ENCODE peak calls at places on chromosome 20, in six cellular contexts. O, R, T, K, Y and V are unnamed samples.

GRCh38 chr20:23634985-23635767 is 2.6 kb downstream of the CST3 start:
- DNase-seq in O (no peak), R (no peak), T (peak; percentile 69), K (no peak), Y (no peak), V (no peak)

GRCh38 chr20:39878321-39878720 is 810.7 kb downstream of the MAFB start:
- DNase-seq in O (no peak), R (no peak), T (no peak), K (no peak), Y (no peak), V (no peak)

GRCh38 chr20:37711001-37711400 is 17.2 kb downstream of the CTNNBL1 start:
- DNase-seq in O (no peak), R (no peak), T (no peak), K (no peak), Y (no peak), V (no peak)

GRCh38 chr20:19867074-19867473 is 109.0 kb downstream of the RIN2 start:
- DNase-seq in O (no peak), R (peak; percentile 87), T (no peak), K (no peak), Y (no peak), V (no peak)

GRCh38 chr20:25220021-25220730 is 24.7 kb downstream of the ENTPD6 start:
- DNase-seq in O (no peak), R (no peak), T (no peak), K (peak; percentile 61), Y (no peak), V (no peak)

GRCh38 chr20:21182832-21183563 is 57.1 kb downstream of the KIZ start:
- DNase-seq in O (no peak), R (peak; percentile 88), T (no peak), K (no peak), Y (peak; percentile 22), V (no peak)

GRCh38 chr20:37627060-37627766 is 66.6 kb upstream of the CTNNBL1 start:
- DNase-seq in O (peak; percentile 61), R (peak; percentile 64), T (peak; percentile 31), K (peak; percentile 79), Y (no peak), V (no peak)

GRCh38 chr20:10239954-10240353 is 21.3 kb downstream of the SNAP25 start:
- DNase-seq in O (peak; percentile 58), R (peak; percentile 58), T (no peak), K (no peak), Y (peak; percentile 27), V (peak; percentile 42)

GRCh38 chr20:34863421-34863965 is 9.2 kb downstream of the GGT7 start:
- DNase-seq in O (no peak), R (no peak), T (no peak), K (peak; percentile 57), Y (no peak), V (no peak)

GRCh38 chr20:57180954-57181353 is 85.5 kb downstream of the BMP7 start:
- DNase-seq in O (no peak), R (no peak), T (no peak), K (peak; percentile 55), Y (no peak), V (no peak)

GRCh38 chr20:9989066-9989724 is 45.6 kb upstream of the ANKEF1 start:
- DNase-seq in O (no peak), R (peak; percentile 92), T (no peak), K (no peak), Y (no peak), V (no peak)

GRCh38 chr20:23445596-23446217 is 6.2 kb downstream of the CSTL1 start:
- DNase-seq in O (peak; percentile 55), R (peak; percentile 67), T (no peak), K (no peak), Y (no peak), V (no peak)

GRCh38 chr20:7622399-7622961 is 317.8 kb downstream of the HAO1 start:
- DNase-seq in O (no peak), R (no peak), T (no peak), K (no peak), Y (no peak), V (no peak)

GRCh38 chr20:62542862-62543261 is 67.1 kb upstream of the GATA5 start:
- DNase-seq in O (no peak), R (no peak), T (no peak), K (no peak), Y (no peak), V (no peak)
- H3K4me1 ChIP-seq in O (peaks cover 38% of the 10 kb centered on the region), R (no peaks in the 10 kb centered on the region), T (peaks cover 27% of the 10 kb centered on the region), K (no peaks in the 10 kb centered on the region), Y (peaks cover 7% of the 10 kb centered on the region), V (no peaks in the 10 kb centered on the region)

DNA sequence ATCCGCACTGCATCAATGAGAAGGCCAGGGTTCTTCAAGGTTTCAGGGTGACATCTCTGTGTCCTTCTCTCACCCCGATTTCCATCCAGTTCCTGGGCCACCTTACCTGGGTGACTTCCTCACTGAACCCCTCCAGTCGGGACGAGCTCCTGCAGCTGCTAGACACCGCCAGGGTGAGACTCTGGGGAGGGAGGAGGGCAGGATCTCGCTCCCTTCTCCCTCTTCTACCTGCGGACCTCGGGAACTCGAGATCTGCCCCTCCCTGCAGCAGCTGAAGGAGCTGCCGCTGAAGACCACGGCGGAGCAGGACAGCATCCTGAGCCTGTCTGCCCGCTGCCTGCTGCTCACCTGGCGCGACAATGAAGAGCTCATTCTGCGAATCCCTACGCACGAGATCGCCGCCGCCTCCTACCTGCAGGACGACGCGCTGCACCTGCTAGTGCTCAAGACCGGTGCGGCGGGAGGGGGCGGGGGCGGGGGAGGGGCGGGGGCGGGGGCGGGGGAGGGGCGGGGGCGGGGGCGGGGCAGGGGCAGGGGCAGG is 7.5 kb downstream of the CCM2L start:
- DNase-seq in O (peak; percentile 69), R (no peak), T (no peak), K (peak; percentile 100), Y (peak; percentile 54), V (peak; percentile 75)
- TF ChIP-seq CTCF in O (peak; percentile 73), R (no peak), T (no peak), K (no peak), Y (no peak), V (no peak)

DNA sequence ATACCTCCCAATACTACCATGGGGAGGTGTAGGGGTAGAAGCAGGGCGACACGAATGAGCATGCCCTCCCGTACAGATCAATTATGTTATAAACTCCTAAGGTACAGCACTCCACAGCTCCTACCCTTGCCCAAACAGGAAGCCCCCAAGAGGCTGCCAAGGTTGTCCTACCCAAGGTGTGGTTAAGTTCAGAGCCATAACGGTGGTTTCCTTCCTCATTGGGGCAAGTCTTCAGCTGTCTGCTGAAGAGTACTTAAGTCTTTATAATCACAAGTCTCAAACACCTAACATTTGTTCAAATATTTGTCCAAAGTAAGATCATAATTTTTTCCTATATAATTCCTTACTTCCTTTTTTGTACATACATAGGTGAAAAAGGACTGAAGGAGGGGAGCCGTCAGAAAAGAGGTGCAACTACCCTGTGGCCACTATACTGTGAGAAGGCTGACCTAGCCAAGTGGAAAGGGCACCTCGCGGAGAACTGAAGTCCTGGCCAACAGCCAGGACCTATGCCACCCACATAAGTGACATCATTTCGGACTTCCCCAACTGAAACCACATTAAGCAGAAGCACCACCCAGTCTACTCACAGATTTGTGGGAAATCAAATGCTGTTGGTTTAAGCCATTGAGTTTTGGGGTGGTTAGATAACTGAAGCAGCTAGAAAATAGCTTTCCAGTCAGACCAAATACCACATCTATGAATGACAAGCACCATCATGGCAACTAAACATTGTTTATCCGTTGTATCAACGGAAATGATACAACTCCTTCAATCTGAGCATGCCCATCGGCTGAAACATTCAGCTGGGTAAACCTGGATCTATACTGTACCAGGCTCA is 2.9 kb upstream of the RAB22A start:
- DNase-seq in O (peak; percentile 37), R (no peak), T (no peak), K (no peak), Y (peak; percentile 46), V (peak; percentile 66)
- H3K4me3 ChIP-seq in O (no peak overlapping the region), R (no peak overlapping the region), T (no peak overlapping the region), K (no peak overlapping the region), Y (no peak overlapping the region), V (no peak overlapping the region)

GRCh38 chr20:43725666-43726065 is 1.1 kb downstream of the GTSF1L start:
- DNase-seq in O (no peak), R (peak; percentile 47), T (no peak), K (no peak), Y (no peak), V (no peak)
- H3K4me1 ChIP-seq in O (peaks cover 52% of the 10 kb centered on the region), R (peaks cover 3% of the 10 kb centered on the region), T (no peaks in the 10 kb centered on the region), K (no peaks in the 10 kb centered on the region), Y (no peaks in the 10 kb centered on the region), V (peaks cover 4% of the 10 kb centered on the region)

DNA sequence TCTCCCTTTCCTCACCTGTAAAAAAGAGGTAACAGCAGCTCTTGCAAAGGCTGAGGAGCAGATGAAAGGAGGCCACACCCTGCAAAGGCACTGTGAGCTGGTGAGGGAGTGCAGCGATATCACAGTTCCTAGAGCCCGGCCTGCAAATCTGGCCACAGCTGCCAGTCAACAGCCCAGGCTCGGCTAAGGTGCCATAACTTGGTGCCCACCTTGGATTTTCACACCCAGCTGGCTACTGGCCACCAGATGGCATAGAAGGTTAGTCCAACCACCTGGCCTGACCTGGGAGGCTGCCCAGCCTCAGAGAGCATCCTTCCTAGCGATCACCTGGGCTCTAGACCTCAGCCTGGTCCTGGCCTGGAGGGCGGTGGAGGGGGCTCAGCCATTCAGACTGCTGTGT is 46.8 kb downstream of the KCNB1 start:
- DNase-seq in O (no peak), R (no peak), T (no peak), K (no peak), Y (no peak), V (no peak)
- TF ChIP-seq CTCF in O (peak; percentile 67), R (no peak), T (no peak), K (peak; percentile 15), Y (no peak), V (no peak)

DNA sequence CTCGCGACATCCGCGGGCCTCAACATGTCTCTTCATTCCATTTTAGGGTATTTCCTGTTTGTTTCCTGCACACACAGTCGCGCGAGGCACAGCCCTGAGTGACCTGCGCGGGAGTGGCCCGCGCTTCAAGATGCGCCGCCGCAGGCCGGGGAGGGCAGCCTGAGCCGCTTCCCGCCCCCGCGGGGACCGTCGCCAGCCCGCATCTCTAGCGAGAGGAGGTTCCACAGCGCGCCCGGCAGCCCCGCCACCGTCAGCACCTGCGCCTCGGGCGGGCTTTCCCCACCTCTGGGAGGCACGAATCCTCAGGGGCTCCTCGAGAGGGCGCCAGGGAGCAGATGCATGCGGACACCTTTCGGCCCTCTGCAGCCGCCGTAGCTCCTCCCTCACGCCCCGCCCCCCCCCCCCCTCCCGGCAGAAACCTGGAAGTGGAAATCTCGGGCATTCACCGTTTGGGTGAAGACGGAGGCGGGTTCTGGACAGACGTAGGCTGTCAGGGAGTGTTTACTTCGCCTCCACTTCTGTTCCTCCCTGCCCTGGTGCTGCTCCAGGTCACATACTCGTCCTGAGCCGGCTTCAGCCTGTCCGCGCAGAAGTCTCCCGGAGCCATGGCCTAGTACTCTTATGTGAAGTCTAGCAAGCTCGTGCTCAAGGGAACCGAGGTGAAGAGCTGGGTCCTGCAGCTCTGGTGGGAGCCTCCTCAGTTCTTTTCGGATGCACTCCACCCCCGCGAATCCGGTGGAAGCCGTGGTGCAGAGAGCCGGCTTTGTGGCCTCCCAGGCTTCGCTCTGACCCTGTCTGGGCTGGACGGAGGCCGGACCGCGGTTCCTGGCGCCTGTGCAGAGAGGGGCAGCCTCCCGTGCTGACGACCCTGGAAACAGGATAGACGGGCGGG is 880.5 kb upstream of the DEFB115 start:
- DNase-seq in O (peak; percentile 87), R (peak; percentile 83), T (peak; percentile 79), K (peak; percentile 84), Y (peak; percentile 55), V (peak; percentile 91)
- H3K4me3 ChIP-seq in O (peak overlapping the region; percentile 93), R (peak overlapping the region; percentile 71), T (peak overlapping the region; percentile 83), K (peak overlapping the region; percentile 95), Y (peak overlapping the region; percentile 66), V (peak overlapping the region; percentile 61)

GRCh38 chr20:49990310-49990720 is 7.5 kb downstream of the SNAI1 start:
- DNase-seq in O (no peak), R (peak; percentile 46), T (no peak), K (peak; percentile 50), Y (no peak), V (no peak)
- H3K4me1 ChIP-seq in O (peaks cover 46% of the 10 kb centered on the region), R (peaks cover 29% of the 10 kb centered on the region), T (peaks cover 11% of the 10 kb centered on the region), K (peaks cover 55% of the 10 kb centered on the region), Y (peaks cover 3% of the 10 kb centered on the region), V (no peaks in the 10 kb centered on the region)